ENCODE peak calls at places on chromosomes 12 and 14, in eight cellular contexts. S is Panc1, A is K562, W is HCT116, I is GM23338, T is GM12878, X is HepG2, Q is SK-N-SH. U is an unnamed sample.

GRCh38 chr14:92846162-92846897 is 52.2 kb downstream of the GOLGA5 start:
- DNase-seq in S (no peak), A (peak), W (peak), I (no peak), T (peak), X (no peak), Q (no peak), U (peak)

GRCh38 chr12:93461503-93461902 is 5.8 kb upstream of the MRPL42 start:
- DNase-seq in S (no peak), A (peak), W (no peak), I (no peak), T (no peak), X (no peak), Q (no peak), U (no peak)

GRCh38 chr14:42624980-42625761 is 1018.5 kb downstream of the LRFN5 start:
- DNase-seq in S (no peak), A (no peak), W (no peak), I (no peak), T (no peak), X (no peak), Q (no peak), U (no peak)

GRCh38 chr12:175250-175649 is 38.7 kb downstream of the SLC6A12 start:
- DNase-seq in S (no peak), A (no peak), W (no peak), I (no peak), T (no peak), X (no peak), Q (peak), U (no peak)

GRCh38 chr14:91892918-91893527 is 25.7 kb upstream of the TC2N start:
- DNase-seq in S (no peak), A (peak), W (peak), I (peak), T (no peak), X (peak), Q (peak), U (no peak)

GRCh38 chr12:29741342-29742241 is 42.1 kb downstream of the TMTC1 start:
- DNase-seq in S (no peak), A (no peak), W (no peak), I (no peak), T (no peak), X (no peak), Q (no peak), U (no peak)

GRCh38 chr12:100258127-100258526 is 8.8 kb downstream of the DEPDC4 start:
- DNase-seq in S (no peak), A (no peak), W (no peak), I (no peak), T (no peak), X (no peak), Q (no peak), U (no peak)

GRCh38 chr14:66141733-66142132 is 344.4 kb upstream of the CCDC196 start:
- DNase-seq in S (no peak), A (no peak), W (no peak), I (no peak), T (no peak), X (no peak), Q (no peak), U (no peak)

GRCh38 chr12:108803428-108804105 is 53.8 kb downstream of the SSH1 start:
- DNase-seq in S (peak), A (peak), W (peak), I (peak), T (peak), X (peak), Q (peak), U (peak)

GRCh38 chr14:83300454-83301064 is 1766.9 kb upstream of the SEL1L start:
- DNase-seq in S (peak), A (peak), W (no peak), I (peak), T (no peak), X (peak), Q (peak), U (no peak)

GRCh38 chr14:84750763-84751554 is 779.0 kb upstream of the FLRT2 start:
- DNase-seq in S (no peak), A (no peak), W (no peak), I (peak), T (no peak), X (no peak), Q (no peak), U (no peak)

GRCh38 chr14:99915305-99916090 is 122.3 kb downstream of the EML1 start:
- DNase-seq in S (no peak), A (no peak), W (no peak), I (no peak), T (no peak), X (no peak), Q (no peak), U (no peak)

GRCh38 chr14:105317546-105317945 is 3.0 kb downstream of the PACS2 start:
- DNase-seq in S (no peak), A (no peak), W (no peak), I (no peak), T (no peak), X (no peak), Q (peak), U (no peak)

GRCh38 chr12:90841336-90841735 is 113.6 kb downstream of the CCER1 start:
- DNase-seq in S (no peak), A (no peak), W (no peak), I (no peak), T (no peak), X (no peak), Q (no peak), U (no peak)
- TF ChIP-seq REST in S (no peak), A (no peak), W (no peak), I (no peak), T (no peak), X (no peak), Q (no peak), U (no peak)

GRCh38 chr12:132614861-132615578 is 3.6 kb upstream of the P2RX2 start:
- DNase-seq in S (peak), A (peak), W (peak), I (peak), T (peak), X (peak), Q (peak), U (peak)
- TF ChIP-seq POLR2AphosphoS5 in S (no peak), A (no peak), W (no peak), I (no peak), T (no peak), X (no peak), Q (no peak), U (no peak)

DNA sequence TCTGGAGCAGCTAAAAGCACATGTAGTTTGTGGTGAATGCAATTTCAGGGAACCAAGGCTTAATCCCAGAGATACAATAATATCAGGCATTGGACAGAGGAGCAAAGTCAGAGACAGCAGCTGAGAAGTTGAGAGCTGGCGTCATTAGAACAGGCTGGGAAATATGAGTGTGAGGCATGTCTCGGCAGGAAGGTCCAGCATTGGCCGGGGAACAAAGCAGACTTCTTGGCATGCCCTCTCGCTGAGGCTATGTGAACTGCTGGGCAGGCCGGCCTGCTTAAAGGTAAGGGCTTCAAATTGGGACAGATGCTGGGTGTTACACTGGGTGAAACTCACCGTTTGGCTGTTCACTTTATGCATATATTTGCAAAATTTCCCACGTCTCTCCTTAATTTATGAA is 125.4 kb downstream of the CAND1 start:
- DNase-seq in S (no peak), A (no peak), W (no peak), I (peak), T (no peak), X (no peak), Q (no peak), U (no peak)
- TF ChIP-seq CTCF in S (no peak), A (no peak), W (no peak), I (no peak), T (no peak), X (no peak), Q (no peak), U (no peak)

DNA sequence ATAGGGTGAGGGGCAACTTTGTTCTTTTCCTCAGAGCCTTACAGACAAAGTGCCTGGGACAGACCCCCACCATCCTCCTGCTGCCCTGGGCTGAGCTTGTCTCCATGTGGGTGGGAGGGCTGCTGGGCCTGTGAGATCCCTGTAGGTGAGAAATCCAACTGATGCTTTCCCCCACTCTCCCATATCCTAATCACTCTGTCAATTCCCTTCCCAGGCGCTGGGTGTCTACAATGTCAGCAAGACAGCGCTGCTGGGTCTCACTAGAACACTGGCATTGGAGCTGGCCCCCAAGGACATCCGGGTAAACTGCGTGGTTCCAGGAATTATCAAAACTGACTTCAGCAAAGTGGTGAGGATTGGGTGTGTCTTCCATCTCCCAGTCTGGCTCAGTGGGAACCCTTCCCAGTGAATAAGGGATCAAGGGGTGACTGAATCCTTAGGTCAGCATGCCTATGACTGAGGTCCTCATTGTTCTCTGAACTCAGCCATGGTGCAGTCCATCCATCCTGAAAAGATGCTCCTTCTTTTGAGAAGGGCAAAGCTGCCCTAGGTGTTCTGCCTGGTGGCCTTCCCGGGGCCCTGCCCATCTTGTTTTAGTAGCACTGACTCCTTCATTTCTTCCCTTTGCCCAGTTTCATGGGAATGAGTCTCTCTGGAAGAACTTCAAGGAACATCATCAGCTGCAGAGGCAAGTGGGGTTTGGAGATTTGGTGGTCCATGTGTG is 8.2 kb downstream of the DHRS2 start:
- DNase-seq in S (no peak), A (no peak), W (no peak), I (no peak), T (no peak), X (no peak), Q (no peak), U (no peak)
- TF ChIP-seq REST in S (no peak), A (no peak), W (no peak), I (no peak), T (no peak), X (no peak), Q (no peak), U (no peak)

DNA sequence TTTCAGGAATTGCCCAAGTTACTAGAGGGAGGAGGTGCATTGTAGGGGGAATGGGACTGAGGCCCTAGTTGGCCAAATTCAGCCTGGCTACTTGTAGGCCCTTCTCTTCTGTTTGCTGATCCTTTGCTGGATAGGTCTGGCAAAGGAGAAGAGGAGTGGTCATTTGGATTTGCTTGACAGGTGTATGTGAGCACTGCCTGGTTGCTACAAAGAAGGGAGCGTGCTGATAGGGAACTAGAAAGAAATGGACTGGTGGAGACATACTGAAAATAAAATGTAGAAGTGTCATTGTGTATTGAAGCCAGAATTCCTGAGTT is 3.6 kb downstream of the PSMA6 start:
- DNase-seq in S (no peak), A (no peak), W (no peak), I (no peak), T (no peak), X (no peak), Q (no peak), U (peak)
- TF ChIP-seq POLR2AphosphoS5 in S (no peak), A (no peak), W (no peak), I (no peak), T (no peak), X (no peak), Q (no peak), U (no peak)

DNA sequence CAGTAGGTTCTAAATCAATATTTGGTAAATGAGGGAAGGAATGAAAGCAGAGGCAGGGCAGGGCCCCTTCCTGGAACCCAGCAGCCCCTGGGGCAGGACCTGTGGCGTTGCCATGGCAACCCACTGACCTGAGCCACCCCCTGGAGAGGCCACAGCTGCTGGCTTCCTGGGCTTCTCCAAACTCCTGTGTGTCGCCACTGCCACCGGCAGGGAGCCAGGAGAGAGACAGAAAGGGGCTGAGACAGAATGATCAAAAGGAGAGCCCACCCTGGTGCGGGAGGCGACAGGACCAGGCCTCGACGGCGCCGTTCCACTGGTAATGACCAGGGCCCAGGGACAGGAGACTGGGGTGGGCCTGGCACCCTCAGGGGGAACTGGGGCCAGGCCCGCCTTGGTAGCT is 18.2 kb downstream of the RFX4 start:
- DNase-seq in S (no peak), A (peak), W (no peak), I (peak), T (no peak), X (peak), Q (no peak), U (no peak)
- TF ChIP-seq CTCF in S (no peak), A (no peak), W (no peak), I (peak), T (no peak), X (peak), Q (no peak), U (no peak)

GRCh38 chr14:74867673-74868072 is 8.3 kb downstream of the PROX2 start:
- DNase-seq in S (no peak), A (no peak), W (no peak), I (no peak), T (no peak), X (no peak), Q (peak), U (peak)
- TF ChIP-seq REST in S (no peak), A (no peak), W (no peak), I (no peak), T (no peak), X (no peak), Q (no peak), U (no peak)

GRCh38 chr12:53039851-53040250 is 10.0 kb upstream of the TNS2 start:
- DNase-seq in S (no peak), A (no peak), W (no peak), I (no peak), T (no peak), X (no peak), Q (no peak), U (no peak)
- TF ChIP-seq POLR2AphosphoS5 in S (no peak), A (no peak), W (no peak), I (no peak), T (no peak), X (no peak), Q (no peak), U (no peak)

GRCh38 chr12:101696477-101697196 is 803 bp upstream of the CHPT1 start:
- DNase-seq in S (no peak), A (peak), W (no peak), I (peak), T (no peak), X (peak), Q (peak), U (peak)
- TF ChIP-seq CTCF in S (no peak), A (no peak), W (no peak), I (no peak), T (no peak), X (no peak), Q (no peak), U (no peak)

U was measured in HL-60.